ENCODE peak calls at places on chromosomes 11 and 22, in seven cellular contexts. R is fibroblast of villous mesenchyme, J is anterior cingulate cortex, L is dermis blood vessel endothelial cell, U is brain microvascular endothelial cell, G is stomach, X is NCI-H1092. Q is an unnamed sample.

GRCh38 chr11:64378335-64378884 is 19.4 kb downstream of the RPS6KA4 start:
- DNase-seq in R (no peak), J (no peak), L (no peak), U (no peak), G (no peak), X (peak; percentile 43), Q (peak; percentile 15)

GRCh38 chr11:35215945-35216344 is 77.0 kb downstream of the CD44 start:
- DNase-seq in R (no peak), J (no peak), L (no peak), U (no peak), G (no peak), X (no peak), Q (no peak)

GRCh38 chr22:46462726-46463371 is 74.6 kb downstream of the CELSR1 start:
- DNase-seq in R (peak; percentile 60), J (no peak), L (no peak), U (peak; percentile 45), G (no peak), X (no peak), Q (peak; percentile 93)

GRCh38 chr22:48138855-48139254 is 1376.4 kb downstream of the TBC1D22A start:
- DNase-seq in R (no peak), J (no peak), L (no peak), U (no peak), G (no peak), X (no peak), Q (no peak)

GRCh38 chr11:35954205-35954604 is 10.3 kb downstream of the LDLRAD3 start:
- DNase-seq in R (no peak), J (no peak), L (peak; percentile 71), U (no peak), G (no peak), X (no peak), Q (no peak)

GRCh38 chr22:45271667-45272188 is 13.0 kb upstream of the UPK3A start:
- DNase-seq in R (peak; percentile 78), J (no peak), L (no peak), U (no peak), G (peak; percentile 31), X (no peak), Q (no peak)

GRCh38 chr11:67468056-67468455 is 995 bp downstream of the TMEM134 start:
- DNase-seq in R (no peak), J (peak; percentile 39), L (no peak), U (no peak), G (peak; percentile 96), X (no peak), Q (no peak)

GRCh38 chr11:40030867-40031266 is 1428.6 kb downstream of the LRRC4C start:
- DNase-seq in R (no peak), J (no peak), L (no peak), U (no peak), G (no peak), X (no peak), Q (no peak)

GRCh38 chr11:64556721-64557250 is 34.2 kb upstream of the SLC22A12 start:
- DNase-seq in R (no peak), J (no peak), L (no peak), U (no peak), G (no peak), X (no peak), Q (no peak)

GRCh38 chr22:25350551-25350971 is 131.1 kb downstream of the CRYBB2 start:
- DNase-seq in R (no peak), J (no peak), L (no peak), U (no peak), G (peak; percentile 16), X (no peak), Q (no peak)

GRCh38 chr11:12979928-12980689 is 29.0 kb upstream of the RASSF10 start:
- DNase-seq in R (no peak), J (no peak), L (no peak), U (no peak), G (no peak), X (peak; percentile 90), Q (no peak)

Q was measured in kidney glomerular epithelial cell.